ENCODE peak calls at places on chromosomes 1 and 21, in nine cellular contexts. One of them, this sample, is unnamed.

GRCh38 chr1:180154003-180154324 is 705 bp upstream of the QSOX1 start:
- DNase-seq in mucosa of descending colon: peak; percentile 23
- DNase-seq in lower lobe of right lung: no peak
- DNase-seq in body of pancreas: no peak
- DNase-seq in GM23248: no peak
- DNase-seq in effector memory CD4-positive, alpha-beta T cell: no peak
- DNase-seq in colonic mucosa: no peak
- DNase-seq in right lobe of liver: no peak
- DNase-seq in tibial nerve: no peak
- DNase-seq in this sample: no peak

GRCh38 chr1:52167014-52167753 is 25.3 kb downstream of the ZFYVE9 start:
- DNase-seq in mucosa of descending colon: no peak
- DNase-seq in lower lobe of right lung: no peak
- DNase-seq in body of pancreas: no peak
- DNase-seq in GM23248: no peak
- DNase-seq in effector memory CD4-positive, alpha-beta T cell: no peak
- DNase-seq in colonic mucosa: no peak
- DNase-seq in right lobe of liver: no peak
- DNase-seq in tibial nerve: no peak
- DNase-seq in this sample: no peak

GRCh38 chr1:26999440-26999987 is 6.0 kb downstream of the TRNP1 start:
- DNase-seq in mucosa of descending colon: no peak
- DNase-seq in lower lobe of right lung: peak; percentile 70
- DNase-seq in body of pancreas: peak; percentile 86
- DNase-seq in GM23248: peak; percentile 97
- DNase-seq in effector memory CD4-positive, alpha-beta T cell: no peak
- DNase-seq in colonic mucosa: no peak
- DNase-seq in right lobe of liver: no peak
- DNase-seq in tibial nerve: peak; percentile 50
- DNase-seq in this sample: peak; percentile 97

GRCh38 chr1:17239420-17239819 is 9.5 kb upstream of the PADI3 start:
- DNase-seq in mucosa of descending colon: peak; percentile 73
- DNase-seq in lower lobe of right lung: no peak
- DNase-seq in body of pancreas: peak; percentile 64
- DNase-seq in GM23248: peak; percentile 83
- DNase-seq in effector memory CD4-positive, alpha-beta T cell: no peak
- DNase-seq in colonic mucosa: peak; percentile 68
- DNase-seq in right lobe of liver: no peak
- DNase-seq in tibial nerve: no peak
- DNase-seq in this sample: no peak

GRCh38 chr21:31162827-31163226 is 124.6 kb upstream of the KRTAP19-8 start:
- DNase-seq in mucosa of descending colon: no peak
- DNase-seq in lower lobe of right lung: no peak
- DNase-seq in body of pancreas: no peak
- DNase-seq in GM23248: peak; percentile 82
- DNase-seq in effector memory CD4-positive, alpha-beta T cell: no peak
- DNase-seq in colonic mucosa: no peak
- DNase-seq in right lobe of liver: no peak
- DNase-seq in tibial nerve: no peak
- DNase-seq in this sample: no peak

GRCh38 chr21:18954415-18954972 is 550.9 kb upstream of the TMPRSS15 start:
- DNase-seq in mucosa of descending colon: peak; percentile 16
- DNase-seq in lower lobe of right lung: no peak
- DNase-seq in body of pancreas: no peak
- DNase-seq in GM23248: no peak
- DNase-seq in effector memory CD4-positive, alpha-beta T cell: no peak
- DNase-seq in colonic mucosa: no peak
- DNase-seq in right lobe of liver: no peak
- DNase-seq in tibial nerve: no peak
- DNase-seq in this sample: no peak

GRCh38 chr1:88773540-88774150 is 89.6 kb downstream of the PKN2 start:
- DNase-seq in mucosa of descending colon: peak; percentile 18
- DNase-seq in lower lobe of right lung: no peak
- DNase-seq in body of pancreas: no peak
- DNase-seq in GM23248: peak; percentile 67
- DNase-seq in effector memory CD4-positive, alpha-beta T cell: no peak
- DNase-seq in colonic mucosa: peak; percentile 40
- DNase-seq in right lobe of liver: no peak
- DNase-seq in tibial nerve: no peak
- DNase-seq in this sample: no peak

GRCh38 chr1:86205741-86206140 is 49.2 kb upstream of the COL24A1 start:
- DNase-seq in mucosa of descending colon: no peak
- DNase-seq in lower lobe of right lung: no peak
- DNase-seq in body of pancreas: no peak
- DNase-seq in GM23248: peak; percentile 46
- DNase-seq in effector memory CD4-positive, alpha-beta T cell: no peak
- DNase-seq in colonic mucosa: no peak
- DNase-seq in right lobe of liver: no peak
- DNase-seq in tibial nerve: no peak
- DNase-seq in this sample: no peak

GRCh38 chr1:24673336-24673735 is 30.2 kb downstream of the SRRM1 start:
- DNase-seq in mucosa of descending colon: no peak
- DNase-seq in lower lobe of right lung: no peak
- DNase-seq in body of pancreas: no peak
- DNase-seq in GM23248: peak; percentile 60
- DNase-seq in effector memory CD4-positive, alpha-beta T cell: no peak
- DNase-seq in colonic mucosa: no peak
- DNase-seq in right lobe of liver: no peak
- DNase-seq in tibial nerve: no peak
- DNase-seq in this sample: no peak

GRCh38 chr1:227621211-227621610 is 57.9 kb downstream of the ZNF678 start:
- DNase-seq in mucosa of descending colon: no peak
- DNase-seq in lower lobe of right lung: no peak
- DNase-seq in body of pancreas: no peak
- DNase-seq in GM23248: peak; percentile 0
- DNase-seq in effector memory CD4-positive, alpha-beta T cell: no peak
- DNase-seq in colonic mucosa: no peak
- DNase-seq in right lobe of liver: no peak
- DNase-seq in tibial nerve: no peak
- DNase-seq in this sample: no peak

GRCh38 chr1:166139735-166140134 is 27.1 kb downstream of the FAM78B start:
- DNase-seq in mucosa of descending colon: no peak
- DNase-seq in lower lobe of right lung: no peak
- DNase-seq in body of pancreas: no peak
- DNase-seq in GM23248: no peak
- DNase-seq in effector memory CD4-positive, alpha-beta T cell: no peak
- DNase-seq in colonic mucosa: no peak
- DNase-seq in right lobe of liver: no peak
- DNase-seq in tibial nerve: no peak
- DNase-seq in this sample: no peak

GRCh38 chr21:36908260-36908908 is 58.1 kb downstream of the HLCS start:
- DNase-seq in mucosa of descending colon: no peak
- DNase-seq in lower lobe of right lung: no peak
- DNase-seq in body of pancreas: no peak
- DNase-seq in GM23248: peak; percentile 51
- DNase-seq in effector memory CD4-positive, alpha-beta T cell: no peak
- DNase-seq in colonic mucosa: no peak
- DNase-seq in right lobe of liver: no peak
- DNase-seq in tibial nerve: no peak
- DNase-seq in this sample: no peak

GRCh38 chr1:211536606-211537005 is 42.4 kb downstream of the SLC30A1 start:
- DNase-seq in mucosa of descending colon: no peak
- DNase-seq in lower lobe of right lung: no peak
- DNase-seq in body of pancreas: no peak
- DNase-seq in GM23248: no peak
- DNase-seq in effector memory CD4-positive, alpha-beta T cell: no peak
- DNase-seq in colonic mucosa: no peak
- DNase-seq in right lobe of liver: no peak
- DNase-seq in tibial nerve: no peak
- DNase-seq in this sample: no peak

GRCh38 chr1:156682166-156682890 is 5.1 kb upstream of the NES start:
- DNase-seq in mucosa of descending colon: no peak
- DNase-seq in lower lobe of right lung: no peak
- DNase-seq in body of pancreas: no peak
- DNase-seq in GM23248: no peak
- DNase-seq in effector memory CD4-positive, alpha-beta T cell: no peak
- DNase-seq in colonic mucosa: no peak
- DNase-seq in right lobe of liver: no peak
- DNase-seq in tibial nerve: no peak
- DNase-seq in this sample: no peak

GRCh38 chr21:26595971-26596370 is 22.9 kb upstream of the CYYR1 start:
- DNase-seq in mucosa of descending colon: no peak
- DNase-seq in lower lobe of right lung: no peak
- DNase-seq in body of pancreas: no peak
- DNase-seq in GM23248: no peak
- DNase-seq in effector memory CD4-positive, alpha-beta T cell: no peak
- DNase-seq in colonic mucosa: no peak
- DNase-seq in right lobe of liver: no peak
- DNase-seq in tibial nerve: no peak
- DNase-seq in this sample: no peak

GRCh38 chr1:150051089-150051373 is 16.5 kb upstream of the VPS45 start:
- DNase-seq in mucosa of descending colon: no peak
- DNase-seq in lower lobe of right lung: no peak
- DNase-seq in body of pancreas: no peak
- DNase-seq in GM23248: no peak
- DNase-seq in effector memory CD4-positive, alpha-beta T cell: no peak
- DNase-seq in colonic mucosa: no peak
- DNase-seq in right lobe of liver: peak; percentile 72
- DNase-seq in tibial nerve: no peak
- DNase-seq in this sample: no peak

GRCh38 chr1:112938188-112938587 is 17.8 kb downstream of the SLC16A1 start:
- DNase-seq in mucosa of descending colon: no peak
- DNase-seq in lower lobe of right lung: no peak
- DNase-seq in body of pancreas: no peak
- DNase-seq in GM23248: no peak
- DNase-seq in effector memory CD4-positive, alpha-beta T cell: no peak
- DNase-seq in colonic mucosa: no peak
- DNase-seq in right lobe of liver: no peak
- DNase-seq in tibial nerve: no peak
- DNase-seq in this sample: no peak

GRCh38 chr1:151309851-151310323 is 17.3 kb downstream of the PI4KB start:
- DNase-seq in mucosa of descending colon: no peak
- DNase-seq in lower lobe of right lung: no peak
- DNase-seq in body of pancreas: peak; percentile 39
- DNase-seq in GM23248: no peak
- DNase-seq in effector memory CD4-positive, alpha-beta T cell: no peak
- DNase-seq in colonic mucosa: no peak
- DNase-seq in right lobe of liver: no peak
- DNase-seq in tibial nerve: no peak
- DNase-seq in this sample: no peak

GRCh38 chr1:62318320-62318755 is 896 bp downstream of the KANK4 start:
- DNase-seq in mucosa of descending colon: no peak
- DNase-seq in lower lobe of right lung: no peak
- DNase-seq in body of pancreas: no peak
- DNase-seq in GM23248: no peak
- DNase-seq in effector memory CD4-positive, alpha-beta T cell: no peak
- DNase-seq in colonic mucosa: no peak
- DNase-seq in right lobe of liver: peak; percentile 85
- DNase-seq in tibial nerve: no peak
- DNase-seq in this sample: no peak

GRCh38 chr1:168453056-168453455 is 90.7 kb downstream of the XCL2 start:
- DNase-seq in mucosa of descending colon: no peak
- DNase-seq in lower lobe of right lung: no peak
- DNase-seq in body of pancreas: no peak
- DNase-seq in GM23248: no peak
- DNase-seq in effector memory CD4-positive, alpha-beta T cell: no peak
- DNase-seq in colonic mucosa: no peak
- DNase-seq in right lobe of liver: no peak
- DNase-seq in tibial nerve: no peak
- DNase-seq in this sample: no peak

GRCh38 chr1:5376538-5377247 is 615.5 kb downstream of the NPHP4 start:
- DNase-seq in mucosa of descending colon: no peak
- DNase-seq in lower lobe of right lung: no peak
- DNase-seq in body of pancreas: no peak
- DNase-seq in GM23248: no peak
- DNase-seq in effector memory CD4-positive, alpha-beta T cell: no peak
- DNase-seq in colonic mucosa: no peak
- DNase-seq in right lobe of liver: no peak
- DNase-seq in tibial nerve: no peak
- DNase-seq in this sample: no peak
- H3K9me3 ChIP-seq in mucosa of descending colon: peaks cover 3% of the 10 kb centered on the region
- H3K9me3 ChIP-seq in lower lobe of right lung: no peaks in the 10 kb centered on the region
- H3K9me3 ChIP-seq in body of pancreas: no peaks in the 10 kb centered on the region
- H3K9me3 ChIP-seq in GM23248: no peaks in the 10 kb centered on the region
- H3K9me3 ChIP-seq in effector memory CD4-positive, alpha-beta T cell: no peaks in the 10 kb centered on the region
- H3K9me3 ChIP-seq in colonic mucosa: no peaks in the 10 kb centered on the region
- H3K9me3 ChIP-seq in right lobe of liver: no peaks in the 10 kb centered on the region
- H3K9me3 ChIP-seq in tibial nerve: no peaks in the 10 kb centered on the region
- H3K9me3 ChIP-seq in this sample: no peaks in the 10 kb centered on the region

DNA sequence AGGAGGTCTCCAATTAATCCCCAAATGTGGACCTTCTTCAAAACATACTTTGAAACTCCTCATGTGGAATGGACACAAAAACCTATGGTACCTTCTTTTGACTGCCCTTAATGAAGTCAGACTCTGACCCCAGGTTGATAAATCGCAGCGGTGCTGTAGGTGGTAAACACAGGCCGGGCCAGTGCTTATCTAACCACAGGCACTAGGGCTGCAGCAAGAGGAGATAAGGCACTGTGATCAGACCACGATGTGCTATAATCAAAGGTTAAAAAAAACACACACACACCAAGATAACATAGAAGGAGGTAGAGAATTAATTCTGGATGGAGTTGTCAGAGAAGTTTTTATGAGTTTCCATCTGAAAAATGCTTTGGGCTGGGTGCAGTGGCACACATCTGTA is 52.3 kb upstream of the SIPA1L2 start:
- DNase-seq in mucosa of descending colon: peak; percentile 79
- DNase-seq in lower lobe of right lung: no peak
- DNase-seq in body of pancreas: peak; percentile 63
- DNase-seq in GM23248: no peak
- DNase-seq in effector memory CD4-positive, alpha-beta T cell: no peak
- DNase-seq in colonic mucosa: peak; percentile 82
- DNase-seq in right lobe of liver: peak; percentile 83
- DNase-seq in tibial nerve: no peak
- DNase-seq in this sample: no peak
- H3K9me3 ChIP-seq in mucosa of descending colon: no peaks in the 10 kb centered on the region
- H3K9me3 ChIP-seq in lower lobe of right lung: no peaks in the 10 kb centered on the region
- H3K9me3 ChIP-seq in body of pancreas: no peaks in the 10 kb centered on the region
- H3K9me3 ChIP-seq in GM23248: no peaks in the 10 kb centered on the region
- H3K9me3 ChIP-seq in effector memory CD4-positive, alpha-beta T cell: no peaks in the 10 kb centered on the region
- H3K9me3 ChIP-seq in colonic mucosa: no peaks in the 10 kb centered on the region
- H3K9me3 ChIP-seq in right lobe of liver: no peaks in the 10 kb centered on the region
- H3K9me3 ChIP-seq in tibial nerve: no peaks in the 10 kb centered on the region
- H3K9me3 ChIP-seq in this sample: no peaks in the 10 kb centered on the region

GRCh38 chr1:49229555-49229954 is 452.9 kb upstream of the BEND5 start:
- DNase-seq in mucosa of descending colon: no peak
- DNase-seq in lower lobe of right lung: no peak
- DNase-seq in body of pancreas: peak; percentile 27
- DNase-seq in GM23248: no peak
- DNase-seq in effector memory CD4-positive, alpha-beta T cell: no peak
- DNase-seq in colonic mucosa: no peak
- DNase-seq in right lobe of liver: no peak
- DNase-seq in tibial nerve: no peak
- DNase-seq in this sample: no peak
- H3K9me3 ChIP-seq in mucosa of descending colon: peaks cover 3% of the 10 kb centered on the region
- H3K9me3 ChIP-seq in lower lobe of right lung: no peaks in the 10 kb centered on the region
- H3K9me3 ChIP-seq in body of pancreas: no peaks in the 10 kb centered on the region
- H3K9me3 ChIP-seq in GM23248: no peaks in the 10 kb centered on the region
- H3K9me3 ChIP-seq in effector memory CD4-positive, alpha-beta T cell: no peaks in the 10 kb centered on the region
- H3K9me3 ChIP-seq in colonic mucosa: no peaks in the 10 kb centered on the region
- H3K9me3 ChIP-seq in right lobe of liver: no peaks in the 10 kb centered on the region
- H3K9me3 ChIP-seq in tibial nerve: no peaks in the 10 kb centered on the region
- H3K9me3 ChIP-seq in this sample: no peaks in the 10 kb centered on the region

DNA sequence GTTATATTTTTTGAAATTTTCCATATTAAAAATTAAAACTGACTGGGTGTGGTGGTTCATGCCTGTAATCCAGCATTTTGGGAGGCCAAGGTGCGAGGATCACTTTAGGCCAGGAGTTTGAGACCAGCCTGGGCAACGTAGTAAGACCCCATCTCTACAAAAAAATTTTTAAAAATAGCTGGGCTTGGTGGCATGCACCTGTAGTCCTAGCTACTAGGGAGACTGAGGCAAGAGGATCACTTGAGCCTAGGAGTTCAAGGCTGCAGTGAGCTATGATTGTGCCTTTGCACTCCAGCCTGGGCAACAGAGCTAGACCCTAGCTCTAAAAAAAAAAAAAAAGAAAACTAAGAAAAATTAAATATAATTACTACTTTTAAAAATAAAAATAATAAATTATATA is 4.5 kb upstream of the SVBP start:
- DNase-seq in mucosa of descending colon: no peak
- DNase-seq in lower lobe of right lung: no peak
- DNase-seq in body of pancreas: no peak
- DNase-seq in GM23248: no peak
- DNase-seq in effector memory CD4-positive, alpha-beta T cell: no peak
- DNase-seq in colonic mucosa: no peak
- DNase-seq in right lobe of liver: no peak
- DNase-seq in tibial nerve: no peak
- DNase-seq in this sample: no peak
- H3K9me3 ChIP-seq in mucosa of descending colon: no peaks in the 10 kb centered on the region
- H3K9me3 ChIP-seq in lower lobe of right lung: no peaks in the 10 kb centered on the region
- H3K9me3 ChIP-seq in body of pancreas: no peaks in the 10 kb centered on the region
- H3K9me3 ChIP-seq in GM23248: no peaks in the 10 kb centered on the region
- H3K9me3 ChIP-seq in effector memory CD4-positive, alpha-beta T cell: no peaks in the 10 kb centered on the region
- H3K9me3 ChIP-seq in colonic mucosa: no peaks in the 10 kb centered on the region
- H3K9me3 ChIP-seq in right lobe of liver: no peaks in the 10 kb centered on the region
- H3K9me3 ChIP-seq in tibial nerve: no peaks in the 10 kb centered on the region
- H3K9me3 ChIP-seq in this sample: no peaks in the 10 kb centered on the region